ENCODE peak calls at places on chromosomes 3 and 15, in ten cellular contexts. One of them, this sample, is unnamed.

GRCh38 chr15:86915811-86916331 is 836.2 kb downstream of the AGBL1 start:
- DNase-seq in amygdala: peak
- DNase-seq in T-helper 2 cell: no peak
- DNase-seq in cardiac muscle cell: peak
- DNase-seq in HTR-8/SVneo: peak
- DNase-seq in SHP77: peak
- DNase-seq in D341Med: no peak
- DNase-seq in activated naive CD8-positive, alpha-beta T cell treated with anti-CD3 and anti-CD28 coated beads for 36 hours: no peak
- DNase-seq in GM18507: no peak
- DNase-seq in WTC11: peak
- DNase-seq in this sample: peak

GRCh38 chr3:111737712-111738097 is 121.4 kb upstream of the PHLDB2 start:
- DNase-seq in amygdala: no peak
- DNase-seq in T-helper 2 cell: no peak
- DNase-seq in cardiac muscle cell: peak
- DNase-seq in HTR-8/SVneo: no peak
- DNase-seq in SHP77: no peak
- DNase-seq in D341Med: no peak
- DNase-seq in activated naive CD8-positive, alpha-beta T cell treated with anti-CD3 and anti-CD28 coated beads for 36 hours: no peak
- DNase-seq in GM18507: no peak
- DNase-seq in WTC11: no peak
- DNase-seq in this sample: no peak

GRCh38 chr15:84979651-84980050 is 2.0 kb upstream of the PDE8A start:
- DNase-seq in amygdala: no peak
- DNase-seq in T-helper 2 cell: no peak
- DNase-seq in cardiac muscle cell: no peak
- DNase-seq in HTR-8/SVneo: no peak
- DNase-seq in SHP77: no peak
- DNase-seq in D341Med: no peak
- DNase-seq in activated naive CD8-positive, alpha-beta T cell treated with anti-CD3 and anti-CD28 coated beads for 36 hours: no peak
- DNase-seq in GM18507: no peak
- DNase-seq in WTC11: peak
- DNase-seq in this sample: peak

GRCh38 chr15:78944669-78945407 is at the start of gene CTSH:
- DNase-seq in amygdala: no peak
- DNase-seq in T-helper 2 cell: peak
- DNase-seq in cardiac muscle cell: peak
- DNase-seq in HTR-8/SVneo: peak
- DNase-seq in SHP77: peak
- DNase-seq in D341Med: peak
- DNase-seq in activated naive CD8-positive, alpha-beta T cell treated with anti-CD3 and anti-CD28 coated beads for 36 hours: peak
- DNase-seq in GM18507: peak
- DNase-seq in WTC11: peak
- DNase-seq in this sample: peak

GRCh38 chr3:151798476-151798875 is 15.4 kb upstream of the AADAC start:
- DNase-seq in amygdala: no peak
- DNase-seq in T-helper 2 cell: no peak
- DNase-seq in cardiac muscle cell: no peak
- DNase-seq in HTR-8/SVneo: no peak
- DNase-seq in SHP77: no peak
- DNase-seq in D341Med: no peak
- DNase-seq in activated naive CD8-positive, alpha-beta T cell treated with anti-CD3 and anti-CD28 coated beads for 36 hours: no peak
- DNase-seq in GM18507: no peak
- DNase-seq in WTC11: no peak
- DNase-seq in this sample: no peak

GRCh38 chr3:194344012-194344411 is 7.1 kb downstream of the CPN2 start:
- DNase-seq in amygdala: peak
- DNase-seq in T-helper 2 cell: peak
- DNase-seq in cardiac muscle cell: peak
- DNase-seq in HTR-8/SVneo: peak
- DNase-seq in SHP77: peak
- DNase-seq in D341Med: peak
- DNase-seq in activated naive CD8-positive, alpha-beta T cell treated with anti-CD3 and anti-CD28 coated beads for 36 hours: peak
- DNase-seq in GM18507: peak
- DNase-seq in WTC11: peak
- DNase-seq in this sample: peak

GRCh38 chr3:143824675-143825074 is 23.6 kb downstream of the SLC9A9 start:
- DNase-seq in amygdala: no peak
- DNase-seq in T-helper 2 cell: no peak
- DNase-seq in cardiac muscle cell: no peak
- DNase-seq in HTR-8/SVneo: no peak
- DNase-seq in SHP77: no peak
- DNase-seq in D341Med: no peak
- DNase-seq in activated naive CD8-positive, alpha-beta T cell treated with anti-CD3 and anti-CD28 coated beads for 36 hours: no peak
- DNase-seq in GM18507: no peak
- DNase-seq in WTC11: no peak
- DNase-seq in this sample: no peak

GRCh38 chr3:149511040-149511626 is 36.6 kb downstream of the TM4SF4 start:
- DNase-seq in amygdala: no peak
- DNase-seq in T-helper 2 cell: no peak
- DNase-seq in cardiac muscle cell: no peak
- DNase-seq in HTR-8/SVneo: no peak
- DNase-seq in SHP77: no peak
- DNase-seq in D341Med: no peak
- DNase-seq in activated naive CD8-positive, alpha-beta T cell treated with anti-CD3 and anti-CD28 coated beads for 36 hours: no peak
- DNase-seq in GM18507: no peak
- DNase-seq in WTC11: no peak
- DNase-seq in this sample: no peak

GRCh38 chr3:156923349-156923748 is 97.2 kb downstream of the LEKR1 start:
- DNase-seq in amygdala: no peak
- DNase-seq in T-helper 2 cell: no peak
- DNase-seq in cardiac muscle cell: no peak
- DNase-seq in HTR-8/SVneo: no peak
- DNase-seq in SHP77: no peak
- DNase-seq in D341Med: no peak
- DNase-seq in activated naive CD8-positive, alpha-beta T cell treated with anti-CD3 and anti-CD28 coated beads for 36 hours: no peak
- DNase-seq in GM18507: no peak
- DNase-seq in WTC11: no peak
- DNase-seq in this sample: no peak

GRCh38 chr3:180116658-180117057 is 79.9 kb upstream of the PEX5L start:
- DNase-seq in amygdala: no peak
- DNase-seq in T-helper 2 cell: no peak
- DNase-seq in cardiac muscle cell: no peak
- DNase-seq in HTR-8/SVneo: no peak
- DNase-seq in SHP77: no peak
- DNase-seq in D341Med: no peak
- DNase-seq in activated naive CD8-positive, alpha-beta T cell treated with anti-CD3 and anti-CD28 coated beads for 36 hours: no peak
- DNase-seq in GM18507: no peak
- DNase-seq in WTC11: no peak
- DNase-seq in this sample: no peak

GRCh38 chr3:152707314-152707713 is 127.6 kb upstream of the P2RY1 start:
- DNase-seq in amygdala: no peak
- DNase-seq in T-helper 2 cell: no peak
- DNase-seq in cardiac muscle cell: peak
- DNase-seq in HTR-8/SVneo: no peak
- DNase-seq in SHP77: no peak
- DNase-seq in D341Med: no peak
- DNase-seq in activated naive CD8-positive, alpha-beta T cell treated with anti-CD3 and anti-CD28 coated beads for 36 hours: no peak
- DNase-seq in GM18507: no peak
- DNase-seq in WTC11: no peak
- DNase-seq in this sample: no peak

GRCh38 chr15:95684693-95685115 is 645.8 kb upstream of the NR2F2 start:
- DNase-seq in amygdala: no peak
- DNase-seq in T-helper 2 cell: no peak
- DNase-seq in cardiac muscle cell: peak
- DNase-seq in HTR-8/SVneo: peak
- DNase-seq in SHP77: no peak
- DNase-seq in D341Med: no peak
- DNase-seq in activated naive CD8-positive, alpha-beta T cell treated with anti-CD3 and anti-CD28 coated beads for 36 hours: no peak
- DNase-seq in GM18507: no peak
- DNase-seq in WTC11: no peak
- DNase-seq in this sample: no peak

GRCh38 chr3:71416868-71417267 is 166.7 kb downstream of the FOXP1 start:
- DNase-seq in amygdala: no peak
- DNase-seq in T-helper 2 cell: peak
- DNase-seq in cardiac muscle cell: no peak
- DNase-seq in HTR-8/SVneo: no peak
- DNase-seq in SHP77: peak
- DNase-seq in D341Med: no peak
- DNase-seq in activated naive CD8-positive, alpha-beta T cell treated with anti-CD3 and anti-CD28 coated beads for 36 hours: peak
- DNase-seq in GM18507: no peak
- DNase-seq in WTC11: peak
- DNase-seq in this sample: peak